ENCODE peak calls at places on chromosomes 11 and 22, in seven cellular contexts. B is GM23248, Y is astrocyte, U is fibroblast of lung, L is GM23338, T is K562, D is PC-3. X is an unnamed sample.

GRCh38 chr11:64294665-64295289 is 3.7 kb downstream of the KCNK4 start:
- DNase-seq in B (peak; percentile 62), L (no peak), T (no peak), D (no peak), Y (peak; percentile 22), U (no peak), X (peak; percentile 16)

GRCh38 chr11:65432686-65433582 is 10.3 kb downstream of the NEAT1 start:
- DNase-seq in U (peak; percentile 68), D (peak; percentile 62), L (peak; percentile 58), T (no peak), Y (no peak), B (peak; percentile 62), X (no peak)

GRCh38 chr22:39614442-39614841 is 43.9 kb downstream of the CACNA1I start:
- DNase-seq in L (peak; percentile 3), Y (no peak), D (no peak), B (no peak), U (no peak), T (no peak), X (no peak)

GRCh38 chr22:29341849-29342127 is 26.3 kb upstream of the RASL10A start:
- DNase-seq in Y (no peak), U (no peak), B (no peak), L (no peak), T (no peak), D (no peak), X (no peak)

GRCh38 chr11:2554338-2555240 is 109.8 kb downstream of the KCNQ1 start:
- DNase-seq in Y (no peak), T (no peak), L (no peak), B (no peak), U (no peak), D (no peak), X (no peak)

GRCh38 chr22:20407829-20408228 is 13.9 kb downstream of the ZNF74 start:
- DNase-seq in B (no peak), T (peak; percentile 54), D (no peak), U (no peak), L (no peak), Y (no peak), X (no peak)

GRCh38 chr11:16825091-16825490 is 86.6 kb downstream of the C11orf58 start:
- DNase-seq in B (no peak), D (no peak), L (no peak), T (no peak), U (no peak), Y (no peak), X (no peak)

GRCh38 chr22:28146401-28147304 is 227.6 kb upstream of the PITPNB start:
- DNase-seq in U (peak; percentile 29), L (no peak), T (no peak), B (peak; percentile 15), Y (peak; percentile 52), D (no peak), X (no peak)

GRCh38 chr22:45006101-45006872 is 3.5 kb downstream of the PHF21B start:
- DNase-seq in U (no peak), T (no peak), Y (no peak), D (no peak), L (peak; percentile 28), B (peak; percentile 6), X (no peak)

GRCh38 chr11:118663929-118664328 is 15.5 kb downstream of the TREH start:
- DNase-seq in U (no peak), B (no peak), D (no peak), Y (no peak), T (no peak), L (no peak), X (no peak)

GRCh38 chr22:33781396-33781795 is 138.9 kb downstream of the LARGE1 start:
- DNase-seq in L (no peak), Y (no peak), T (no peak), D (no peak), B (peak; percentile 76), U (peak; percentile 60), X (no peak)

GRCh38 chr11:121041072-121041471 is 17.2 kb downstream of the TBCEL start:
- DNase-seq in U (no peak), B (no peak), D (no peak), L (no peak), Y (no peak), T (no peak), X (no peak)

GRCh38 chr22:31055322-31056159 is 25.6 kb upstream of the SMTN start:
- DNase-seq in D (peak; percentile 83), L (peak; percentile 60), U (peak; percentile 99), T (no peak), B (peak; percentile 99), Y (peak; percentile 98), X (peak; percentile 81)

GRCh38 chr22:31062566-31063230 is 18.4 kb upstream of the SMTN start:
- DNase-seq in L (no peak), D (peak; percentile 45), U (no peak), B (peak; percentile 42), Y (no peak), T (no peak), X (no peak)

GRCh38 chr22:31056986-31057599 is 24.0 kb upstream of the SMTN start:
- DNase-seq in Y (no peak), B (no peak), U (no peak), D (no peak), T (no peak), L (no peak), X (no peak)
- H3K4me3 ChIP-seq in Y (no peak overlapping the region), B (no peak overlapping the region), U (no peak overlapping the region), D (no peak overlapping the region), T (no peak overlapping the region), L (no peak overlapping the region), X (no peak overlapping the region)

GRCh38 chr22:22089459-22090308 is 107.1 kb upstream of the TOP3B start:
- DNase-seq in T (no peak), U (no peak), B (no peak), D (no peak), L (no peak), Y (no peak), X (no peak)

GRCh38 chr22:22086501-22087158 is 104.0 kb upstream of the TOP3B start:
- DNase-seq in B (peak; percentile 60), D (no peak), Y (peak; percentile 0), U (no peak), L (no peak), T (no peak), X (no peak)

GRCh38 chr22:22087854-22088657 is 105.5 kb upstream of the TOP3B start:
- DNase-seq in U (no peak), L (no peak), B (no peak), T (no peak), D (no peak), Y (no peak), X (no peak)

GRCh38 chr22:22090650-22091399 is 108.2 kb upstream of the TOP3B start:
- DNase-seq in T (no peak), Y (no peak), U (no peak), L (no peak), D (no peak), B (no peak), X (no peak)

DNA sequence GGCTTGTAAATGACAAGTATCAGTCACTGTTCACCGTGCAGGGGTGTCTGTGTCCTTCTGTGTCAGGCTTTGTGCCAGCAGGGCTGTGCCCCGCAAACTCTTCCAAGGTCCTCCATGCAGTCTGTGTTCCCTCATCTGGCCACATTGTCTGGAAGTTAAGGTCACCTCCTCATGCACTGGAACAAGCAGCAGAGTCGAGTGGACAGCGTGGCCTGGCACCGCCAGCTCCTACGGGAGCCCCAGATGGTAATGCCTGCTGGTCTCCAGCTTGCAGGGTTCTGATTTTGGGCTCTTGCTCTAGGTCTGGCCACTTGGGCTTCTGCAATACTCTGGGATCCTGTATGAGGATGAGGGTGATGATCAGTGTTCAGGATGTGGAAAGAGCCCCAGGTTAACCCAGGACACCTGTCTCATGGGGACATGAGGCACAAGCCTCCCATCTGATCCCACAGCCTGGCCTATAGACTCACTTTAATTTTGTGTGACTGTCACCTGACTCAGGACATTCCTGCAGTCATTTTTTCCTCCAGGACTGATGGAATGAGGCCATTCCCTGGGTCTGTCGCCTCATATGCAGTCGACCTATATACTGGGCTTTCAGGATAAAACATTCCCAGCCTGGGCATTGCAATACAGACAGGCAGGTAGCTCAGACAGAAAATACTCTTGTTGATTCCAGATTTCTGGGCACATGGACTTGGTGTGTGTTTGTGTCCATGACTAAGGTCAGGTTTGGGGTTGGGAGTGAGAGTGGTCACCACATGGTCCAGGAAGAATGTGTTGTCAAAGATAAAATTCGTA is 106.3 kb upstream of the TOP3B start:
- DNase-seq in B (no peak), L (no peak), U (no peak), T (no peak), Y (no peak), D (no peak), X (no peak)
- TF ChIP-seq EZH2 in B (no peak), L (no peak), U (no peak), T (no peak), Y (no peak), D (no peak), X (no peak)

GRCh38 chr11:26102325-26102724 is 229.6 kb upstream of the ANO3 start:
- DNase-seq in D (no peak), L (no peak), T (no peak), U (no peak), Y (no peak), B (no peak), X (no peak)

GRCh38 chr11:26109658-26110393 is 222.1 kb upstream of the ANO3 start:
- DNase-seq in D (no peak), Y (no peak), L (no peak), T (no peak), U (peak; percentile 57), B (no peak), X (no peak)

GRCh38 chr11:26106713-26107112 is 225.2 kb upstream of the ANO3 start:
- DNase-seq in L (no peak), D (no peak), B (peak; percentile 2), T (no peak), Y (no peak), U (no peak), X (no peak)

DNA sequence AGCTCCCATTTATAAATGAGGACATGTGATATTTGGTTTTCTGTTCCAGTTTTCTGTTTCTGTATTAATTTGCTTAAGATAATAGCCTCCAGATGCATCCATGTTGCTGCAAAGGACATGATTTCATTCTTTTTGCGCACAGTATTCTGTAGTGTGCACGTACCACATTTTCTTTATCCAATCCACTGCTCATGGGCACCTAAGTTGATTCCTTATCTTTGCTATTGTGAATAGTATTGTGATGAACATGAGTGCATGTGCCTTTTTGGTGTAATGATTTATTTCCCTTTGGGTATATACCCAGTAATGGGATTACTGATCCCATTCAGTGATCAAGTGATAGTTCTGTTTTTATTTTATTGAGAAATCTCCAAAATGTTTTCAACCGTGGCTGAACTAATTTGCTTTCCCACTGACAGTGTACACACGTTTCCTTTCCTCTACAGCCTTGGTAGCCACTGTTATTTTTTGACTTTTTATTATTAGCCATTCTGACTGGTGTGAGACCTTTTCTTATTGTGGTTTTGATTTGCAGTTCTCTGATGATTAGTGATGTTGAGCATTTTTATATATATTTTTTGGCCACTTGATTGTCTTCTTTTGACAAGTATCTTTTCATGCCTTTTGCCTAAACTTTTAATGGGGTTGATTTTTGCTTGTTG is 226.0 kb upstream of the ANO3 start:
- DNase-seq in Y (no peak), D (no peak), U (no peak), T (no peak), L (no peak), B (no peak), X (no peak)
- H3K4me2 ChIP-seq in Y (no peak overlapping the region), D (no peak overlapping the region), U (no peak overlapping the region), T (no peak overlapping the region), L (no peak overlapping the region), B (no peak overlapping the region), X (no peak overlapping the region)

DNA sequence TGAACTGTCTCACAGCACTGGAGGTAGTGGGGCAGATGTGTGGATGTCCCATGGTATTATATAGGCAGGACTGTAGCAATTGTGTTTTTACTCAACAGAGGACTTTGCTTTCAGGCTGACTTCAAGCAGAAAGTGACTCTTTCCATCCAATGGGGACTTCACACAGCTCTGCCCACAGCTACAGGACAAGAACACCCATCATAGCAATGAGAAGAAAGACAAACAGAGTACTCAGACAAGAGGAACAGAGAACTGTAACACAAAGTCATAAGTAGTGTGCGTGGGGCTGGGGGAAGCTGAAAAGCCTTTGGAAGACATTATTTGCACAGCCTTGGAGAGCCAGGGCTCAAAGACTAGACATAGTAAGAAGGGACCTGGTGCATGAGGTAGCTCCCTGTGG is 70.3 kb downstream of the CCDC81 start:
- DNase-seq in Y (no peak), T (no peak), U (no peak), D (no peak), B (no peak), L (no peak), X (no peak)
- H3K4me3 ChIP-seq in Y (no peak overlapping the region), T (no peak overlapping the region), U (no peak overlapping the region), D (no peak overlapping the region), B (no peak overlapping the region), L (no peak overlapping the region), X (no peak overlapping the region)

X was measured in PC-9.